ENCODE peak calls at places on chromosomes 4 and X, in five cellular contexts. J is heart right ventricle, Q is COR-L47, Z is T-helper 17 cell, S is transverse colon. L is an unnamed sample.
A peak's percentile ranks its signal among the peaks of the same experiment; 100 is the strongest.

GRCh38 chr4:8201341-8201781 is 2.3 kb downstream of the SH3TC1 start:
- DNase-seq in Q (no peak), Z (peak; percentile 49), J (no peak), S (peak; percentile 42), L (no peak)

GRCh38 chr4:152719856-152720556 is 40.2 kb upstream of the TMEM154 start:
- DNase-seq in Z (no peak), J (no peak), S (no peak), Q (no peak), L (no peak)

GRCh38 chr4:52574036-52574435 is 85.1 kb downstream of the USP46 start:
- DNase-seq in J (no peak), Z (no peak), Q (peak; percentile 85), S (no peak), L (no peak)

GRCh38 chr4:188657365-188657764 is 518.1 kb downstream of the TRIML1 start:
- DNase-seq in J (no peak), Q (no peak), Z (no peak), S (no peak), L (no peak)

GRCh38 chr4:6885953-6886557 is 23.6 kb upstream of the TBC1D14 start:
- DNase-seq in S (no peak), Q (peak; percentile 89), J (peak; percentile 53), Z (no peak), L (peak; percentile 83)

GRCh38 chr4:48483006-48483776 is at the start of gene SLC10A4:
- DNase-seq in J (no peak), Z (no peak), S (no peak), Q (peak; percentile 40), L (no peak)

GRCh38 chr4:70583952-70584834 is 7.9 kb upstream of the AMBN start:
- DNase-seq in J (no peak), Z (no peak), S (no peak), Q (peak; percentile 97), L (peak; percentile 71)

GRCh38 chrX:29890646-29891200 is 324.6 kb upstream of the MAGEB2 start:
- DNase-seq in J (no peak), Q (no peak), Z (no peak), S (no peak), L (no peak)

GRCh38 chrX:739611-740010 is 109.0 kb downstream of the SHOX start:
- DNase-seq in Z (no peak), J (no peak), S (no peak), Q (no peak), L (no peak)

L was measured in mucosa of gallbladder.